ENCODE peak calls at places on chromosomes 2 and 18, in eight cellular contexts. U, B, F, X, R, N, K and A are unnamed samples.

GRCh38 chr2:4445821-4446220 is 742.4 kb downstream of the DCDC2C start:
- DNase-seq in K (no peak), F (no peak), B (no peak), U (no peak), N (no peak), X (no peak), R (peak), A (peak)

GRCh38 chr18:47191956-47192355 is 15.8 kb upstream of the IER3IP1 start:
- DNase-seq in B (no peak), K (no peak), N (peak), R (no peak), U (no peak), F (no peak), X (no peak), A (no peak)

GRCh38 chr2:16709769-16710168 is 44.1 kb upstream of the CYRIA start:
- DNase-seq in N (no peak), R (no peak), X (no peak), K (no peak), U (no peak), B (no peak), F (no peak), A (no peak)

GRCh38 chr2:40103590-40103989 is 324.5 kb upstream of the THUMPD2 start:
- DNase-seq in R (no peak), X (no peak), N (peak), F (no peak), B (no peak), U (no peak), K (no peak), A (no peak)

GRCh38 chr2:203891474-203891873 is 23.9 kb downstream of the CTLA4 start:
- DNase-seq in F (no peak), R (no peak), K (no peak), X (no peak), N (peak), B (no peak), U (no peak), A (no peak)

GRCh38 chr2:88669371-88670214 is 21.9 kb upstream of the RPIA start:
- DNase-seq in R (no peak), K (peak), F (peak), X (no peak), U (no peak), B (peak), N (peak), A (peak)

GRCh38 chr2:1658394-1659151 is 85.7 kb downstream of the PXDN start:
- DNase-seq in B (no peak), F (no peak), N (no peak), U (no peak), X (no peak), R (no peak), K (no peak), A (no peak)

GRCh38 chr2:28594029-28594368 is 98.1 kb downstream of the PLB1 start:
- DNase-seq in R (no peak), U (no peak), B (no peak), K (no peak), F (no peak), N (no peak), X (no peak), A (no peak)

GRCh38 chr2:159381574-159381973 is 95.1 kb upstream of the WDSUB1 start:
- DNase-seq in U (no peak), R (no peak), X (no peak), K (no peak), N (no peak), F (no peak), B (no peak), A (no peak)

GRCh38 chr2:157898591-157898996 is 22.5 kb upstream of the ACVR1 start:
- DNase-seq in K (no peak), X (peak), N (peak), F (no peak), R (no peak), B (no peak), U (no peak), A (peak)

GRCh38 chr2:162824319-162824718 is 14.2 kb downstream of the KCNH7 start:
- DNase-seq in N (no peak), K (peak), B (no peak), X (no peak), U (no peak), R (peak), F (no peak), A (no peak)

GRCh38 chr2:29747786-29748470 is 173.5 kb downstream of the ALK start:
- DNase-seq in N (peak), K (peak), R (peak), X (no peak), B (no peak), U (no peak), F (peak), A (peak)

GRCh38 chr2:236790991-236791390 is 221.4 kb downstream of the ACKR3 start:
- DNase-seq in N (peak), U (no peak), B (no peak), X (no peak), K (no peak), R (no peak), F (no peak), A (no peak)

GRCh38 chr2:60432202-60432601 is 121.3 kb downstream of the BCL11A start:
- DNase-seq in N (no peak), K (no peak), R (no peak), X (no peak), U (no peak), F (no peak), B (no peak), A (no peak)

GRCh38 chr2:23426284-23426905 is 41.4 kb downstream of the KLHL29 start:
- DNase-seq in K (no peak), B (no peak), X (no peak), F (no peak), N (peak), U (no peak), R (no peak), A (no peak)

GRCh38 chr2:165839610-165840009 is 45.6 kb upstream of the GALNT3 start:
- DNase-seq in B (no peak), R (no peak), N (peak), F (no peak), X (no peak), U (no peak), K (no peak), A (no peak)

GRCh38 chr2:114962551-114962950 is 520.1 kb downstream of the DPP10 start:
- DNase-seq in X (no peak), F (no peak), U (no peak), K (no peak), N (no peak), B (no peak), R (no peak), A (no peak)

GRCh38 chr2:85215074-85216050 is 82.2 kb downstream of the TCF7L1 start:
- DNase-seq in K (peak), N (peak), F (peak), U (no peak), X (no peak), B (no peak), R (peak), A (peak)

GRCh38 chr2:215851091-215851490 is 162.3 kb downstream of the MREG start:
- DNase-seq in R (no peak), X (no peak), U (no peak), B (no peak), K (no peak), N (peak), F (no peak), A (no peak)

GRCh38 chr2:38945931-38946330 is 56.3 kb downstream of the ARHGEF33 start:
- DNase-seq in U (no peak), B (no peak), K (no peak), R (no peak), N (no peak), F (no peak), X (no peak), A (no peak)

GRCh38 chr2:189633392-189633811 is 27.9 kb upstream of the ASNSD1 start:
- DNase-seq in N (no peak), R (no peak), B (peak), F (no peak), K (no peak), X (no peak), U (no peak), A (no peak)

GRCh38 chr2:33236457-33236856 is 240.0 kb upstream of the RASGRP3 start:
- DNase-seq in B (no peak), F (no peak), K (no peak), N (peak), U (no peak), X (no peak), R (no peak), A (no peak)

GRCh38 chr2:107634172-107634571 is 192.5 kb upstream of the RGPD4 start:
- DNase-seq in F (no peak), N (peak), K (no peak), X (no peak), U (no peak), B (no peak), R (no peak), A (peak)

GRCh38 chr18:1585881-1586488 is 681.3 kb downstream of the ADCYAP1 start:
- DNase-seq in R (peak), K (peak), N (peak), U (no peak), B (no peak), X (no peak), F (peak), A (peak)

GRCh38 chr2:45724329-45724728 is 72.9 kb downstream of the PRKCE start:
- DNase-seq in U (no peak), B (no peak), X (no peak), F (no peak), R (no peak), K (no peak), N (no peak), A (no peak)

GRCh38 chr2:182920631-182921056 is 54.2 kb upstream of the FRZB start:
- DNase-seq in R (no peak), B (no peak), F (no peak), N (no peak), K (no peak), X (no peak), U (no peak), A (no peak)

GRCh38 chr2:7209776-7210555 is 292.8 kb downstream of the RNF144A start:
- DNase-seq in K (no peak), N (peak), F (peak), X (no peak), B (no peak), U (no peak), R (peak), A (peak)

GRCh38 chr2:29317077-29317517 is 201.9 kb downstream of the CLIP4 start:
- DNase-seq in R (no peak), B (no peak), N (peak), U (no peak), F (no peak), K (no peak), X (no peak), A (peak)

GRCh38 chr2:15154289-15154688 is 406.8 kb downstream of the NBAS start:
- DNase-seq in B (no peak), R (no peak), K (no peak), U (no peak), X (no peak), N (no peak), F (no peak), A (no peak)

GRCh38 chr2:182594286-182594685 is 121.8 kb upstream of the DNAJC10 start:
- DNase-seq in R (no peak), F (no peak), N (peak), B (no peak), K (no peak), U (no peak), X (no peak), A (peak)

GRCh38 chr2:75429036-75429435 is 131.7 kb downstream of the EVA1A start:
- DNase-seq in F (no peak), X (no peak), K (no peak), R (no peak), B (no peak), N (no peak), U (no peak), A (no peak)

GRCh38 chr2:71482055-71482454 is 28.7 kb downstream of the DYSF start:
- DNase-seq in B (no peak), X (no peak), U (no peak), K (no peak), N (no peak), F (no peak), R (no peak), A (no peak)

GRCh38 chr2:207530160-207531023 is 630 bp downstream of the CREB1 start:
- DNase-seq in B (peak), F (peak), K (peak), U (no peak), R (peak), X (peak), N (peak), A (peak)